ENCODE peak calls at places on chromosomes 3 and 15, in four cellular contexts. One of them, this sample, is unnamed.

GRCh38 chr15:101207867-101208288 is 44.0 kb downstream of the CHSY1 start:
- ATAC-seq in naive thymus-derived CD4-positive, alpha-beta T cell: peak
- ATAC-seq in pancreas: no peak
- ATAC-seq in activated naive CD4-positive, alpha-beta T cell treated with anti-CD3 and anti-CD28 coated beads, Interleukin-2, amount 50 U/mL, for 72 hours: no peak
- ATAC-seq in this sample: no peak

GRCh38 chr15:48941913-48942312 is 21.8 kb downstream of the SHC4 start:
- ATAC-seq in naive thymus-derived CD4-positive, alpha-beta T cell: no peak
- ATAC-seq in pancreas: no peak
- ATAC-seq in activated naive CD4-positive, alpha-beta T cell treated with anti-CD3 and anti-CD28 coated beads, Interleukin-2, amount 50 U/mL, for 72 hours: no peak
- ATAC-seq in this sample: no peak

GRCh38 chr3:20105513-20106280 is 65.5 kb downstream of the KAT2B start:
- ATAC-seq in naive thymus-derived CD4-positive, alpha-beta T cell: no peak
- ATAC-seq in pancreas: no peak
- ATAC-seq in activated naive CD4-positive, alpha-beta T cell treated with anti-CD3 and anti-CD28 coated beads, Interleukin-2, amount 50 U/mL, for 72 hours: no peak
- ATAC-seq in this sample: no peak

GRCh38 chr3:151169262-151169661 is 33.8 kb downstream of the GPR171 start:
- ATAC-seq in naive thymus-derived CD4-positive, alpha-beta T cell: no peak
- ATAC-seq in pancreas: no peak
- ATAC-seq in activated naive CD4-positive, alpha-beta T cell treated with anti-CD3 and anti-CD28 coated beads, Interleukin-2, amount 50 U/mL, for 72 hours: no peak
- ATAC-seq in this sample: peak

GRCh38 chr15:94066046-94066445 is 165.3 kb upstream of the MCTP2 start:
- ATAC-seq in naive thymus-derived CD4-positive, alpha-beta T cell: no peak
- ATAC-seq in pancreas: no peak
- ATAC-seq in activated naive CD4-positive, alpha-beta T cell treated with anti-CD3 and anti-CD28 coated beads, Interleukin-2, amount 50 U/mL, for 72 hours: peak
- ATAC-seq in this sample: no peak

GRCh38 chr3:194945508-194945907 is 259.8 kb downstream of the FAM43A start:
- ATAC-seq in naive thymus-derived CD4-positive, alpha-beta T cell: no peak
- ATAC-seq in pancreas: no peak
- ATAC-seq in activated naive CD4-positive, alpha-beta T cell treated with anti-CD3 and anti-CD28 coated beads, Interleukin-2, amount 50 U/mL, for 72 hours: no peak
- ATAC-seq in this sample: no peak

GRCh38 chr3:107962946-107963345 is 127.9 kb downstream of the CD47 start:
- ATAC-seq in naive thymus-derived CD4-positive, alpha-beta T cell: no peak
- ATAC-seq in pancreas: peak
- ATAC-seq in activated naive CD4-positive, alpha-beta T cell treated with anti-CD3 and anti-CD28 coated beads, Interleukin-2, amount 50 U/mL, for 72 hours: no peak
- ATAC-seq in this sample: no peak

GRCh38 chr3:169134194-169134593 is 529.3 kb downstream of the MECOM start:
- ATAC-seq in naive thymus-derived CD4-positive, alpha-beta T cell: no peak
- ATAC-seq in pancreas: peak
- ATAC-seq in activated naive CD4-positive, alpha-beta T cell treated with anti-CD3 and anti-CD28 coated beads, Interleukin-2, amount 50 U/mL, for 72 hours: no peak
- ATAC-seq in this sample: no peak

GRCh38 chr15:94028809-94029208 is 202.6 kb upstream of the MCTP2 start:
- ATAC-seq in naive thymus-derived CD4-positive, alpha-beta T cell: no peak
- ATAC-seq in pancreas: no peak
- ATAC-seq in activated naive CD4-positive, alpha-beta T cell treated with anti-CD3 and anti-CD28 coated beads, Interleukin-2, amount 50 U/mL, for 72 hours: no peak
- ATAC-seq in this sample: no peak

GRCh38 chr3:185984203-185984602 is 46.4 kb upstream of the TRA2B start:
- ATAC-seq in naive thymus-derived CD4-positive, alpha-beta T cell: no peak
- ATAC-seq in pancreas: peak
- ATAC-seq in activated naive CD4-positive, alpha-beta T cell treated with anti-CD3 and anti-CD28 coated beads, Interleukin-2, amount 50 U/mL, for 72 hours: no peak
- ATAC-seq in this sample: no peak

GRCh38 chr3:45139372-45139894 is 6.7 kb downstream of the CDCP1 start:
- ATAC-seq in naive thymus-derived CD4-positive, alpha-beta T cell: no peak
- ATAC-seq in pancreas: peak
- ATAC-seq in activated naive CD4-positive, alpha-beta T cell treated with anti-CD3 and anti-CD28 coated beads, Interleukin-2, amount 50 U/mL, for 72 hours: no peak
- ATAC-seq in this sample: no peak

GRCh38 chr15:96183020-96183926 is 147.2 kb upstream of the NR2F2 start:
- ATAC-seq in naive thymus-derived CD4-positive, alpha-beta T cell: no peak
- ATAC-seq in pancreas: peak
- ATAC-seq in activated naive CD4-positive, alpha-beta T cell treated with anti-CD3 and anti-CD28 coated beads, Interleukin-2, amount 50 U/mL, for 72 hours: no peak
- ATAC-seq in this sample: no peak

This sample was measured in stimulated activated memory B cell treated with anti-CD40 and anti-IgM and Interleukin-4, amounts not matched to agents 10 μg/mL and 1 μg/mL and 100 μg/mL, for 72 hours.